ENCODE peak calls at places on chromosomes 11 and 22, in four cellular contexts. One of them, this sample, is unnamed.

GRCh38 chr11:120511804-120512726 is 517 bp downstream of the GRIK4 start:
- DNase-seq in mesendoderm: no peak
- DNase-seq in IMR-90: no peak
- DNase-seq in H1: no peak
- DNase-seq in this sample: no peak

GRCh38 chr11:33889821-33890378 is 2.0 kb downstream of the LMO2 start:
- DNase-seq in H1: no peak
- DNase-seq in IMR-90: no peak
- DNase-seq in mesendoderm: no peak
- DNase-seq in this sample: no peak

GRCh38 chr11:27934830-27935145 is 173.2 kb downstream of the KIF18A start:
- DNase-seq in mesendoderm: peak
- DNase-seq in IMR-90: peak
- DNase-seq in H1: no peak
- DNase-seq in this sample: no peak

GRCh38 chr22:20244744-20245576 is 23.2 kb downstream of the RTN4R start:
- DNase-seq in mesendoderm: no peak
- DNase-seq in H1: no peak
- DNase-seq in IMR-90: no peak
- DNase-seq in this sample: no peak

GRCh38 chr11:47184711-47185304 is 1.4 kb downstream of the PACSIN3 start:
- DNase-seq in IMR-90: no peak
- DNase-seq in mesendoderm: no peak
- DNase-seq in H1: no peak
- DNase-seq in this sample: no peak

GRCh38 chr11:20367313-20367948 is 3.9 kb downstream of the HTATIP2 start:
- DNase-seq in IMR-90: peak
- DNase-seq in mesendoderm: peak
- DNase-seq in H1: no peak
- DNase-seq in this sample: no peak

GRCh38 chr22:43796567-43796966 is 15.5 kb downstream of the EFCAB6 start:
- DNase-seq in H1: no peak
- DNase-seq in mesendoderm: peak
- DNase-seq in IMR-90: peak
- DNase-seq in this sample: no peak

GRCh38 chr11:67504023-67504949 is 877 bp downstream of the PITPNM1 start:
- DNase-seq in IMR-90: no peak
- DNase-seq in mesendoderm: no peak
- DNase-seq in H1: peak
- DNase-seq in this sample: no peak

GRCh38 chr22:43356881-43357280 is 13.7 kb upstream of the SCUBE1 start:
- DNase-seq in H1: no peak
- DNase-seq in IMR-90: no peak
- DNase-seq in mesendoderm: peak
- DNase-seq in this sample: no peak

GRCh38 chr11:119983240-119983732 is 154.6 kb downstream of the TRIM29 start:
- DNase-seq in mesendoderm: no peak
- DNase-seq in H1: peak
- DNase-seq in IMR-90: no peak
- DNase-seq in this sample: peak

GRCh38 chr11:6468712-6469495 is 4.8 kb downstream of the TRIM3 start:
- DNase-seq in IMR-90: peak
- DNase-seq in H1: peak
- DNase-seq in mesendoderm: peak
- DNase-seq in this sample: peak

GRCh38 chr11:5831196-5831829 is 10.4 kb downstream of the OR52E6 start:
- DNase-seq in IMR-90: no peak
- DNase-seq in H1: no peak
- DNase-seq in mesendoderm: peak
- DNase-seq in this sample: peak

GRCh38 chr22:24947383-24947782 is 889 bp upstream of the LHFPL7 start:
- DNase-seq in H1: no peak
- DNase-seq in mesendoderm: no peak
- DNase-seq in IMR-90: no peak
- DNase-seq in this sample: no peak

GRCh38 chr11:33997473-33998347 is 53.8 kb upstream of the CAPRIN1 start:
- DNase-seq in IMR-90: no peak
- DNase-seq in mesendoderm: peak
- DNase-seq in H1: no peak
- DNase-seq in this sample: no peak

GRCh38 chr11:119309953-119310681 is 6.8 kb downstream of the MCAM start:
- DNase-seq in mesendoderm: peak
- DNase-seq in H1: no peak
- DNase-seq in IMR-90: no peak
- DNase-seq in this sample: no peak

GRCh38 chr11:66840317-66841091 is 2.7 kb upstream of the RCE1 start:
- DNase-seq in mesendoderm: no peak
- DNase-seq in H1: no peak
- DNase-seq in IMR-90: no peak
- DNase-seq in this sample: no peak

GRCh38 chr11:108115495-108116140 is 5.7 kb upstream of the ACAT1 start:
- DNase-seq in mesendoderm: peak
- DNase-seq in IMR-90: peak
- DNase-seq in H1: peak
- DNase-seq in this sample: peak

GRCh38 chr11:8533332-8533731 is 60.7 kb downstream of the STK33 start:
- DNase-seq in H1: no peak
- DNase-seq in IMR-90: no peak
- DNase-seq in mesendoderm: peak
- DNase-seq in this sample: no peak

GRCh38 chr22:17578129-17578754 is 14.9 kb downstream of the SLC25A18 start:
- DNase-seq in H1: no peak
- DNase-seq in IMR-90: peak
- DNase-seq in mesendoderm: no peak
- DNase-seq in this sample: no peak

GRCh38 chr22:42227435-42227834 is 43.0 kb downstream of the TCF20 start:
- DNase-seq in H1: no peak
- DNase-seq in IMR-90: no peak
- DNase-seq in mesendoderm: no peak
- DNase-seq in this sample: no peak

GRCh38 chr11:35391922-35392813 is 27.2 kb downstream of the SLC1A2 start:
- DNase-seq in mesendoderm: peak
- DNase-seq in IMR-90: peak
- DNase-seq in H1: peak
- DNase-seq in this sample: peak

GRCh38 chr22:23038902-23039301 is 31.4 kb upstream of the GNAZ start:
- DNase-seq in IMR-90: no peak
- DNase-seq in H1: no peak
- DNase-seq in mesendoderm: no peak
- DNase-seq in this sample: no peak

GRCh38 chr11:124638500-124638899 is 15.8 kb downstream of the TBRG1 start:
- DNase-seq in H1: no peak
- DNase-seq in mesendoderm: no peak
- DNase-seq in IMR-90: no peak
- DNase-seq in this sample: no peak

GRCh38 chr11:61075891-61076290 is 26.4 kb upstream of the CD5 start:
- DNase-seq in H1: no peak
- DNase-seq in mesendoderm: peak
- DNase-seq in IMR-90: peak
- DNase-seq in this sample: no peak

GRCh38 chr11:122656631-122657101 is 1.1 kb downstream of the UBASH3B start:
- DNase-seq in mesendoderm: peak
- DNase-seq in H1: no peak
- DNase-seq in IMR-90: peak
- DNase-seq in this sample: peak

GRCh38 chr22:25035715-25036114 is 83.2 kb downstream of the KIAA1671 start:
- DNase-seq in IMR-90: no peak
- DNase-seq in H1: no peak
- DNase-seq in mesendoderm: no peak
- DNase-seq in this sample: no peak

GRCh38 chr11:124605719-124606118 is 5.5 kb upstream of the PANX3 start:
- DNase-seq in mesendoderm: no peak
- DNase-seq in IMR-90: no peak
- DNase-seq in H1: no peak
- DNase-seq in this sample: no peak

GRCh38 chr22:27377501-27377900 is 424.1 kb downstream of the MN1 start:
- DNase-seq in mesendoderm: no peak
- DNase-seq in IMR-90: no peak
- DNase-seq in H1: no peak
- DNase-seq in this sample: no peak

GRCh38 chr22:39559456-39560105 is 11.0 kb upstream of the CACNA1I start:
- DNase-seq in H1: peak
- DNase-seq in IMR-90: no peak
- DNase-seq in mesendoderm: peak
- DNase-seq in this sample: peak

GRCh38 chr11:108838102-108838803 is 173.4 kb downstream of the DDX10 start:
- DNase-seq in H1: no peak
- DNase-seq in IMR-90: no peak
- DNase-seq in mesendoderm: no peak
- DNase-seq in this sample: no peak

GRCh38 chr11:127875076-127875475 is 712.3 kb downstream of the ETS1 start:
- DNase-seq in IMR-90: no peak
- DNase-seq in H1: no peak
- DNase-seq in mesendoderm: no peak
- DNase-seq in this sample: no peak

GRCh38 chr22:49012695-49013094 is 815.0 kb downstream of the BRD1 start:
- DNase-seq in H1: no peak
- DNase-seq in mesendoderm: no peak
- DNase-seq in IMR-90: no peak
- DNase-seq in this sample: no peak

GRCh38 chr11:117535870-117536411 is 208.3 kb downstream of the CEP164 start:
- DNase-seq in H1: no peak
- DNase-seq in IMR-90: no peak
- DNase-seq in mesendoderm: no peak
- DNase-seq in this sample: no peak

GRCh38 chr11:74844072-74844471 is 95.4 kb downstream of the RNF169 start:
- DNase-seq in H1: no peak
- DNase-seq in IMR-90: no peak
- DNase-seq in mesendoderm: no peak
- DNase-seq in this sample: no peak

GRCh38 chr11:67337257-67337656 is 16.1 kb downstream of the POLD4 start:
- DNase-seq in IMR-90: no peak
- DNase-seq in H1: no peak
- DNase-seq in mesendoderm: no peak
- DNase-seq in this sample: no peak

GRCh38 chr11:128450882-128451647 is 136.3 kb downstream of the ETS1 start:
- DNase-seq in H1: no peak
- DNase-seq in mesendoderm: no peak
- DNase-seq in IMR-90: no peak
- DNase-seq in this sample: no peak

GRCh38 chr22:21626073-21626734 is 3.6 kb downstream of the YDJC start:
- DNase-seq in IMR-90: no peak
- DNase-seq in H1: no peak
- DNase-seq in mesendoderm: no peak
- DNase-seq in this sample: no peak

GRCh38 chr22:21628386-21629261 is 1.2 kb downstream of the YDJC start:
- DNase-seq in IMR-90: no peak
- DNase-seq in H1: no peak
- DNase-seq in mesendoderm: no peak
- DNase-seq in this sample: no peak

GRCh38 chr22:21624120-21624879 is 5.5 kb downstream of the YDJC start:
- DNase-seq in mesendoderm: peak
- DNase-seq in IMR-90: peak
- DNase-seq in H1: peak
- DNase-seq in this sample: peak

GRCh38 chr22:21624880-21625791 is 4.7 kb downstream of the YDJC start:
- DNase-seq in H1: no peak
- DNase-seq in mesendoderm: no peak
- DNase-seq in IMR-90: no peak
- DNase-seq in this sample: no peak

GRCh38 chr22:21626735-21627469 is 2.9 kb downstream of the YDJC start:
- DNase-seq in H1: no peak
- DNase-seq in mesendoderm: no peak
- DNase-seq in IMR-90: no peak
- DNase-seq in this sample: no peak
- H3K9ac ChIP-seq in H1: no peak
- H3K9ac ChIP-seq in mesendoderm: no peak
- H3K9ac ChIP-seq in IMR-90: no peak
- H3K9ac ChIP-seq in this sample: no peak

GRCh38 chr22:29032584-29032983 is 29.0 kb downstream of the C22orf31 start:
- DNase-seq in mesendoderm: no peak
- DNase-seq in IMR-90: peak
- DNase-seq in H1: no peak
- DNase-seq in this sample: no peak
- H3K56ac ChIP-seq in mesendoderm: no peak
- H3K56ac ChIP-seq in IMR-90: no peak
- H3K56ac ChIP-seq in H1: no peak
- H3K56ac ChIP-seq in this sample: no peak

DNA sequence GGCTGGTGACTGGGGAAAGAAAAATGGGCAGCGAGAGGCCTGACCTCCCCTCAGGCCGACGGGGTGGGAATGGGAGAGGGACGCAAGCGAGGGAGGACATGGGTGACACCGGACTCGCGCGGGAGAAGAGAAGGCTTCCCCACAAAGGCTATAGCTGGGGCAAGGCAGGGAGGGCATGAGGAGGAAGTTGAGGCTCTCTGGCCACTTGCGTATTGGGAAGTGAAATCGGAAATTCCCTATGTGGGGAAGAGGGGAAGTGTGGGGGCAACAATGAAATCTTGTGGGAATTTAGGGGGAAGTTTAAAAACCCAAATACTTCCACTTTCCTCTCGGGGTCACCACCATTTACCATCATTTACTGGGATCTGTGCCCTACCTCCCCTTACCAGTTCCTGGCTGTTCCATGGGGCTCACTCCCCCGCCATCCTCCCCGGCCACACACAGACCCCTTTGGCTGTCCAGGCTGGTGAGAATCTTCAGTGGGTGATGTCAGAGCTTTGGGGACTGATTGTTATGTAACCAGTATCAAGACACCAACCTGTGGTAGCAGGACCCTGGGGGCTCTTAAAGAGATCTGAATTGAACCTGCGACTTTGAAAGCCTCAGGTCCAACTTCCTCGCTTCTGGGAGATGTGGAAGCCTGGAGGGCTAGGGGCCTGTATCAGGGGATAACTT is 942 bp upstream of the EHD1 start:
- DNase-seq in IMR-90: no peak
- DNase-seq in mesendoderm: no peak
- DNase-seq in H1: no peak
- DNase-seq in this sample: no peak
- H3K23ac ChIP-seq in IMR-90: peak
- H3K23ac ChIP-seq in mesendoderm: no peak
- H3K23ac ChIP-seq in H1: no peak
- H3K23ac ChIP-seq in this sample: no peak

DNA sequence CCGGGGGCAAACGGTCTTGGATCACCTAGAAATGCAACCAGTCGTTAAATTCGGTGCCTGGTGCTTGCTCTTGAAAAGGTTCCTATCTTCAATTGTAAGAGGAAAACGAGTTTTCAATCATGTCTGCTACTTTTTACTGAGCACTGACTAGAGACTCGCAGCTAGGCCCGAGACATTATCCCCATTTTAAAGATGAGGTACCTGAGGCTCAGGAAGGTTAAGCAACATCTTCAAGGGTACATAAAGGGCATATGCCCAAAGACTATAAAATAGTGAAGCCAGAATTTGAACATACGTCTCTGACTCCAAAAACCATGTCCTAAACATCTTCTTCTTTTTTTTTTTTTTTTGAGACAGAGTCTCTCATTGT is 638 bp upstream of the PISD start:
- DNase-seq in IMR-90: no peak
- DNase-seq in H1: no peak
- DNase-seq in mesendoderm: no peak
- DNase-seq in this sample: no peak
- H3K9ac ChIP-seq in IMR-90: no peak
- H3K9ac ChIP-seq in H1: no peak
- H3K9ac ChIP-seq in mesendoderm: no peak
- H3K9ac ChIP-seq in this sample: peak

This sample was measured in H9.